ENCODE peak calls at places on chromosomes 12 and 14, in nine cellular contexts. One of them, this sample, is unnamed.
A peak's percentile ranks its signal among the peaks of the same experiment; 100 is the strongest.

GRCh38 chr12:127548123-127548553 is 718.8 kb upstream of the TMEM132C start:
- DNase-seq in heart right ventricle: no peak
- DNase-seq in adrenal gland: no peak
- DNase-seq in A673: no peak
- DNase-seq in aorta: no peak
- DNase-seq in CD8-positive, alpha-beta T cell: no peak
- DNase-seq in colonic mucosa: no peak
- DNase-seq in cardiac muscle cell: no peak
- DNase-seq in naive thymus-derived CD4-positive, alpha-beta T cell: no peak
- DNase-seq in this sample: no peak

GRCh38 chr12:124513297-124513867 is 54.0 kb downstream of the NCOR2 start:
- DNase-seq in aorta: no peak
- DNase-seq in naive thymus-derived CD4-positive, alpha-beta T cell: no peak
- DNase-seq in adrenal gland: no peak
- DNase-seq in colonic mucosa: no peak
- DNase-seq in A673: no peak
- DNase-seq in heart right ventricle: no peak
- DNase-seq in cardiac muscle cell: no peak
- DNase-seq in CD8-positive, alpha-beta T cell: no peak
- DNase-seq in this sample: no peak

GRCh38 chr12:122081697-122082221 is 3.2 kb downstream of the MLXIP start:
- DNase-seq in heart right ventricle: peak; percentile 69
- DNase-seq in aorta: peak; percentile 69
- DNase-seq in A673: peak; percentile 65
- DNase-seq in colonic mucosa: peak; percentile 71
- DNase-seq in naive thymus-derived CD4-positive, alpha-beta T cell: peak; percentile 63
- DNase-seq in CD8-positive, alpha-beta T cell: no peak
- DNase-seq in adrenal gland: peak; percentile 40
- DNase-seq in cardiac muscle cell: no peak
- DNase-seq in this sample: peak; percentile 85

GRCh38 chr14:65107200-65107599 is 4.9 kb upstream of the MAX start:
- DNase-seq in A673: no peak
- DNase-seq in cardiac muscle cell: no peak
- DNase-seq in aorta: no peak
- DNase-seq in CD8-positive, alpha-beta T cell: no peak
- DNase-seq in naive thymus-derived CD4-positive, alpha-beta T cell: no peak
- DNase-seq in adrenal gland: no peak
- DNase-seq in colonic mucosa: no peak
- DNase-seq in heart right ventricle: no peak
- DNase-seq in this sample: no peak

GRCh38 chr14:81172353-81172752 is 48.4 kb downstream of the GTF2A1 start:
- DNase-seq in cardiac muscle cell: no peak
- DNase-seq in aorta: no peak
- DNase-seq in naive thymus-derived CD4-positive, alpha-beta T cell: no peak
- DNase-seq in colonic mucosa: no peak
- DNase-seq in heart right ventricle: no peak
- DNase-seq in CD8-positive, alpha-beta T cell: no peak
- DNase-seq in A673: peak; percentile 9
- DNase-seq in adrenal gland: no peak
- DNase-seq in this sample: no peak

GRCh38 chr12:109559601-109560000 is 13.7 kb downstream of the MMAB start:
- DNase-seq in CD8-positive, alpha-beta T cell: no peak
- DNase-seq in naive thymus-derived CD4-positive, alpha-beta T cell: no peak
- DNase-seq in colonic mucosa: no peak
- DNase-seq in adrenal gland: no peak
- DNase-seq in A673: no peak
- DNase-seq in aorta: no peak
- DNase-seq in heart right ventricle: no peak
- DNase-seq in cardiac muscle cell: no peak
- DNase-seq in this sample: peak; percentile 46

GRCh38 chr12:120290541-120291312 is 976 bp downstream of the RNU4-2 start:
- DNase-seq in A673: no peak
- DNase-seq in aorta: no peak
- DNase-seq in cardiac muscle cell: no peak
- DNase-seq in CD8-positive, alpha-beta T cell: no peak
- DNase-seq in colonic mucosa: peak; percentile 60
- DNase-seq in adrenal gland: peak; percentile 60
- DNase-seq in naive thymus-derived CD4-positive, alpha-beta T cell: peak; percentile 21
- DNase-seq in heart right ventricle: no peak
- DNase-seq in this sample: no peak

GRCh38 chr12:130644566-130644965 is 71.5 kb downstream of the RIMBP2 start:
- DNase-seq in adrenal gland: no peak
- DNase-seq in aorta: no peak
- DNase-seq in naive thymus-derived CD4-positive, alpha-beta T cell: no peak
- DNase-seq in cardiac muscle cell: no peak
- DNase-seq in A673: no peak
- DNase-seq in colonic mucosa: no peak
- DNase-seq in CD8-positive, alpha-beta T cell: no peak
- DNase-seq in heart right ventricle: no peak
- DNase-seq in this sample: no peak

GRCh38 chr12:108861878-108862587 is 4.7 kb upstream of the SSH1 start:
- DNase-seq in cardiac muscle cell: no peak
- DNase-seq in A673: no peak
- DNase-seq in colonic mucosa: peak; percentile 64
- DNase-seq in naive thymus-derived CD4-positive, alpha-beta T cell: no peak
- DNase-seq in aorta: peak; percentile 73
- DNase-seq in heart right ventricle: peak; percentile 59
- DNase-seq in adrenal gland: peak; percentile 19
- DNase-seq in CD8-positive, alpha-beta T cell: no peak
- DNase-seq in this sample: peak; percentile 68

GRCh38 chr12:74999474-74999873 is 210.2 kb downstream of the KCNC2 start:
- DNase-seq in colonic mucosa: no peak
- DNase-seq in CD8-positive, alpha-beta T cell: no peak
- DNase-seq in naive thymus-derived CD4-positive, alpha-beta T cell: no peak
- DNase-seq in adrenal gland: no peak
- DNase-seq in heart right ventricle: no peak
- DNase-seq in aorta: no peak
- DNase-seq in A673: no peak
- DNase-seq in cardiac muscle cell: no peak
- DNase-seq in this sample: no peak

DNA sequence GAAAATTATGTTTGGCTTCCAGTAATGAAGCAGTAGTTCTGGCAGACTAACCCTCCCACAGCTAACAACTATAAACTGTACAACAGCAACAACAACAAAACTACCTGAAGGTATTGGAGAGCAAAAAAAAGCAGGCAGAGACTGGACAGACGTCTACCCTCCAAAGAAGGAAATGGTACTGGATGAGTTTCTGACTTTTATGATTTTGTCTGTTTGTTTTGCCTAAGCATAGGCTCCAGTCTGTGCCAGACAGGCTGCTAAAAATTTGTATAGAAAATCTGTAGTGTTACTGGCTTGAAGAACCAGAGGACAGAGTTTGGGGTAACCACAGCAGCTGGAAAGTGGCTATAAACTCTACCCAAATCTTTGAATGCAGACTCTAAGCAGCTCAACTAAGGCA is 131.3 kb downstream of the SLC25A47 start:
- DNase-seq in heart right ventricle: no peak
- DNase-seq in cardiac muscle cell: no peak
- DNase-seq in aorta: no peak
- DNase-seq in CD8-positive, alpha-beta T cell: no peak
- DNase-seq in colonic mucosa: no peak
- DNase-seq in A673: no peak
- DNase-seq in naive thymus-derived CD4-positive, alpha-beta T cell: no peak
- DNase-seq in adrenal gland: no peak
- DNase-seq in this sample: no peak
- H3K27me3 ChIP-seq in heart right ventricle: no peaks in the 10 kb centered on the region
- H3K27me3 ChIP-seq in cardiac muscle cell: no peaks in the 10 kb centered on the region
- H3K27me3 ChIP-seq in aorta: no peaks in the 10 kb centered on the region
- H3K27me3 ChIP-seq in CD8-positive, alpha-beta T cell: no peaks in the 10 kb centered on the region
- H3K27me3 ChIP-seq in colonic mucosa: no peaks in the 10 kb centered on the region
- H3K27me3 ChIP-seq in A673: no peaks in the 10 kb centered on the region
- H3K27me3 ChIP-seq in naive thymus-derived CD4-positive, alpha-beta T cell: no peaks in the 10 kb centered on the region
- H3K27me3 ChIP-seq in adrenal gland: no peaks in the 10 kb centered on the region
- H3K27me3 ChIP-seq in this sample: no peaks in the 10 kb centered on the region

GRCh38 chr12:37541356-37541755 is 775.2 kb upstream of the ALG10B start:
- DNase-seq in CD8-positive, alpha-beta T cell: no peak
- DNase-seq in aorta: no peak
- DNase-seq in cardiac muscle cell: no peak
- DNase-seq in naive thymus-derived CD4-positive, alpha-beta T cell: no peak
- DNase-seq in heart right ventricle: no peak
- DNase-seq in colonic mucosa: no peak
- DNase-seq in adrenal gland: no peak
- DNase-seq in A673: no peak
- DNase-seq in this sample: no peak
- H3K9me3 ChIP-seq in CD8-positive, alpha-beta T cell: no peaks in the 10 kb centered on the region
- H3K9me3 ChIP-seq in aorta: no peaks in the 10 kb centered on the region
- H3K9me3 ChIP-seq in cardiac muscle cell: no peaks in the 10 kb centered on the region
- H3K9me3 ChIP-seq in naive thymus-derived CD4-positive, alpha-beta T cell: no peaks in the 10 kb centered on the region
- H3K9me3 ChIP-seq in heart right ventricle: no peaks in the 10 kb centered on the region
- H3K9me3 ChIP-seq in colonic mucosa: no peaks in the 10 kb centered on the region
- H3K9me3 ChIP-seq in adrenal gland: no peaks in the 10 kb centered on the region
- H3K9me3 ChIP-seq in A673: no peaks in the 10 kb centered on the region
- H3K9me3 ChIP-seq in this sample: no peaks in the 10 kb centered on the region

GRCh38 chr12:94405378-94406116 is 54.1 kb downstream of the CEP83 start:
- DNase-seq in CD8-positive, alpha-beta T cell: no peak
- DNase-seq in aorta: no peak
- DNase-seq in cardiac muscle cell: no peak
- DNase-seq in A673: no peak
- DNase-seq in naive thymus-derived CD4-positive, alpha-beta T cell: no peak
- DNase-seq in heart right ventricle: no peak
- DNase-seq in colonic mucosa: no peak
- DNase-seq in adrenal gland: no peak
- DNase-seq in this sample: no peak

GRCh38 chr12:94401326-94401725 is 58.3 kb downstream of the CEP83 start:
- DNase-seq in colonic mucosa: no peak
- DNase-seq in CD8-positive, alpha-beta T cell: no peak
- DNase-seq in cardiac muscle cell: no peak
- DNase-seq in heart right ventricle: no peak
- DNase-seq in adrenal gland: no peak
- DNase-seq in aorta: no peak
- DNase-seq in A673: no peak
- DNase-seq in naive thymus-derived CD4-positive, alpha-beta T cell: no peak
- DNase-seq in this sample: no peak

DNA sequence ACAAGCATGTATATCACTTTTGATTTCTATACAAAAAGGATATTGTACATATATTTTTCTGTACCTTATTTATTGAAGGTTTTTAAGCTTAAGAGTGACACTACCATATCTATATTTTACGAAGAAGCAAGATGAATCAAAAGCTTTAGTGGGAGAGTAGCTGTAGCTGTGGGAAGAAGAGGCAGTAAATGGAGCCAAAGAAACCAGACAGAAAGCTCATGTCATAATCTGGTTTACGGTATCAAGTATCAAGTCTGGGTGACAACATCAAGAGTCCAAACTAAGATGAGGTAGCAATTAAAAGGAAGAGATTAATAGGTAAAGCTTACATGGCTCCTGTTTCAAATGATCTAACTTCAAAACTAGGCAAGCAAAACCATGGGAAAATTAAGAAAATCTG is 54.8 kb downstream of the CEP83 start:
- DNase-seq in aorta: no peak
- DNase-seq in CD8-positive, alpha-beta T cell: no peak
- DNase-seq in heart right ventricle: no peak
- DNase-seq in naive thymus-derived CD4-positive, alpha-beta T cell: no peak
- DNase-seq in adrenal gland: no peak
- DNase-seq in A673: no peak
- DNase-seq in colonic mucosa: no peak
- DNase-seq in cardiac muscle cell: no peak
- DNase-seq in this sample: no peak
- H3K27me3 ChIP-seq in aorta: no peaks in the 10 kb centered on the region
- H3K27me3 ChIP-seq in CD8-positive, alpha-beta T cell: no peaks in the 10 kb centered on the region
- H3K27me3 ChIP-seq in heart right ventricle: no peaks in the 10 kb centered on the region
- H3K27me3 ChIP-seq in naive thymus-derived CD4-positive, alpha-beta T cell: no peaks in the 10 kb centered on the region
- H3K27me3 ChIP-seq in adrenal gland: no peaks in the 10 kb centered on the region
- H3K27me3 ChIP-seq in A673: no peaks in the 10 kb centered on the region
- H3K27me3 ChIP-seq in colonic mucosa: no peaks in the 10 kb centered on the region
- H3K27me3 ChIP-seq in cardiac muscle cell: no peaks in the 10 kb centered on the region
- H3K27me3 ChIP-seq in this sample: no peaks in the 10 kb centered on the region

GRCh38 chr12:34406996-34407300 is 384.7 kb downstream of the ALG10 start:
- DNase-seq in heart right ventricle: no peak
- DNase-seq in colonic mucosa: peak; percentile 7
- DNase-seq in aorta: peak; percentile 13
- DNase-seq in A673: no peak
- DNase-seq in adrenal gland: no peak
- DNase-seq in CD8-positive, alpha-beta T cell: no peak
- DNase-seq in cardiac muscle cell: no peak
- DNase-seq in naive thymus-derived CD4-positive, alpha-beta T cell: no peak
- DNase-seq in this sample: no peak

GRCh38 chr12:34403706-34404376 is 381.5 kb downstream of the ALG10 start:
- DNase-seq in CD8-positive, alpha-beta T cell: no peak
- DNase-seq in colonic mucosa: peak; percentile 9
- DNase-seq in naive thymus-derived CD4-positive, alpha-beta T cell: no peak
- DNase-seq in cardiac muscle cell: no peak
- DNase-seq in heart right ventricle: no peak
- DNase-seq in A673: no peak
- DNase-seq in aorta: peak; percentile 20
- DNase-seq in adrenal gland: peak; percentile 2
- DNase-seq in this sample: no peak

GRCh38 chr12:34404377-34405285 is 382.3 kb downstream of the ALG10 start:
- DNase-seq in A673: no peak
- DNase-seq in CD8-positive, alpha-beta T cell: no peak
- DNase-seq in aorta: peak; percentile 26
- DNase-seq in colonic mucosa: peak; percentile 12
- DNase-seq in cardiac muscle cell: no peak
- DNase-seq in naive thymus-derived CD4-positive, alpha-beta T cell: no peak
- DNase-seq in adrenal gland: peak; percentile 3
- DNase-seq in heart right ventricle: no peak
- DNase-seq in this sample: no peak

GRCh38 chr12:34406228-34406995 is 384.1 kb downstream of the ALG10 start:
- DNase-seq in naive thymus-derived CD4-positive, alpha-beta T cell: no peak
- DNase-seq in aorta: peak; percentile 20
- DNase-seq in heart right ventricle: no peak
- DNase-seq in adrenal gland: peak; percentile 2
- DNase-seq in CD8-positive, alpha-beta T cell: no peak
- DNase-seq in A673: no peak
- DNase-seq in cardiac muscle cell: no peak
- DNase-seq in colonic mucosa: peak; percentile 3
- DNase-seq in this sample: no peak

DNA sequence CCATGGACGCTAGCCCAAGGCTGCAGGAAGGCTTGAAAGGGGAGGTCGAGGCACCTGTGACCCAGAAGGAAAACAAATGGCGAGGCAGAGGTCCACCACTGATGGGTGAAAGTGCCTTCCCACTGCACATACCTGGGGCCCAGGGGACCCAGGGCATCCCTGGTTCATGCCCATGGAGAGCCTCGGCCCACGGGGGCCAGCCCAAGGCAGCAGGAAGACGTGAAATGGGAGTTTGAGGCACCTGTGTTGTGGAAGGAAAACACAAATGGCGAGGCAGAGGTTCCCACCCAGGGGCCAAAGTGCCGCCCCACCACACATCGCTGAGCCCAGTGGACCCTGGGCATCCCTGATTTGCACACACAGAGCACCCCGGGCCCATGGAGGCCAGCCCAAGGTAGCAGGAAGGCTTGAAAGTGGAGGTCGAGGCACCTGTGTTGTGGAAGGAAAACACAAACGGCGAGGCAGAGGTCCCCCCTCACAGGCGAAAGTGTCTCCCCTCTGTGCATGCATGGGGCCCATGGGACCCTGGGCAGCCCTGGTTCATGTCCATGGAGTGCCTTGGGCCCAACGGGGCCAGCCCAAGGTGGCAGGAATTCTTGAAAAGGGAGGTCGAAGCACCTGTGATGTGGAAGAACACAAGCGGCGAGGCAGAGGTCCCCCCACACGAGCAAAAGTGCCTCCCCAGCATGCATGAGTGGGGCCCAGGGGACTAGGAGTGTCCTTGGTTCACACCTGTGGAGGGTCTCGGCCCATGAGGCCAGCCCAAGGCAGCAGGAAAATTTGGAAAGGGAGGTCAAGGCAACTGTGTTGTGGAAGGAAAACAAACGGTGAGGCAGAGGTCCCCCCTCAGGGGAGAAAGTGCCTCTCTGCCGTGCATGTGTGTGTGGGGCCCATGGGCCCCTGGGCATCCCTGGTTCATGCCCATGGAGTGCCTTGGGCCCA is 383.3 kb downstream of the ALG10 start:
- DNase-seq in naive thymus-derived CD4-positive, alpha-beta T cell: no peak
- DNase-seq in adrenal gland: peak; percentile 3
- DNase-seq in aorta: peak; percentile 34
- DNase-seq in A673: no peak
- DNase-seq in CD8-positive, alpha-beta T cell: no peak
- DNase-seq in cardiac muscle cell: no peak
- DNase-seq in colonic mucosa: peak; percentile 12
- DNase-seq in heart right ventricle: no peak
- DNase-seq in this sample: peak; percentile 4
- H3K9me3 ChIP-seq in naive thymus-derived CD4-positive, alpha-beta T cell: peaks cover 81% of the 10 kb centered on the region
- H3K9me3 ChIP-seq in adrenal gland: no peaks in the 10 kb centered on the region
- H3K9me3 ChIP-seq in aorta: peaks cover 9% of the 10 kb centered on the region
- H3K9me3 ChIP-seq in A673: peaks cover 62% of the 10 kb centered on the region
- H3K9me3 ChIP-seq in CD8-positive, alpha-beta T cell: peaks cover 9% of the 10 kb centered on the region
- H3K9me3 ChIP-seq in cardiac muscle cell: no peaks in the 10 kb centered on the region
- H3K9me3 ChIP-seq in colonic mucosa: no peaks in the 10 kb centered on the region
- H3K9me3 ChIP-seq in heart right ventricle: peaks cover 12% of the 10 kb centered on the region
- H3K9me3 ChIP-seq in this sample: no peaks in the 10 kb centered on the region